ENCODE peak calls at places on chromosomes 1 and 21, in seven cellular contexts. O, Z, H, L, D, V and F are unnamed samples.

GRCh38 chr1:244556263-244556662 is 95.2 kb downstream of the CATSPERE start:
- DNase-seq in D (no peak), V (no peak), O (no peak), Z (no peak), L (no peak), H (no peak), F (no peak)

GRCh38 chr1:208858738-208859137 is 614.6 kb upstream of the PLXNA2 start:
- DNase-seq in Z (no peak), H (no peak), O (no peak), V (no peak), L (no peak), D (no peak), F (no peak)

GRCh38 chr21:34644815-34645214 is 24.0 kb upstream of the CLIC6 start:
- DNase-seq in V (peak; percentile 59), L (no peak), H (no peak), D (no peak), O (no peak), Z (no peak), F (no peak)

GRCh38 chr1:157993179-157994080 is at the start of gene KIRREL1:
- DNase-seq in Z (peak; percentile 83), O (peak; percentile 76), V (peak; percentile 66), D (peak; percentile 81), H (no peak), L (peak; percentile 67), F (peak; percentile 56)

GRCh38 chr1:76730027-76730426 is 137.3 kb upstream of the ST6GALNAC5 start:
- DNase-seq in Z (no peak), H (no peak), O (no peak), D (no peak), V (no peak), L (no peak), F (no peak)

GRCh38 chr1:183180634-183181056 is 5.4 kb upstream of the LAMC2 start:
- DNase-seq in L (peak; percentile 43), H (no peak), Z (no peak), O (no peak), D (no peak), V (peak; percentile 82), F (no peak)

GRCh38 chr21:25897383-25897782 is 162.6 kb downstream of the GABPA start:
- DNase-seq in V (no peak), L (no peak), D (no peak), H (no peak), Z (no peak), O (no peak), F (no peak)

GRCh38 chr1:2047749-2048729 is 2.2 kb upstream of the PRKCZ start:
- DNase-seq in H (no peak), D (no peak), V (no peak), L (no peak), Z (peak; percentile 73), O (no peak), F (no peak)

GRCh38 chr1:109187127-109187526 is 26.6 kb upstream of the SARS1 start:
- DNase-seq in H (no peak), V (no peak), Z (no peak), O (no peak), L (no peak), D (no peak), F (no peak)

GRCh38 chr1:154352581-154353459 is 27.5 kb downstream of the ATP8B2 start:
- DNase-seq in Z (peak; percentile 88), D (peak; percentile 83), O (peak; percentile 72), L (peak; percentile 44), V (peak; percentile 48), H (no peak), F (peak; percentile 79)

GRCh38 chr1:174875306-174875705 is 124.4 kb upstream of the CACYBP start:
- DNase-seq in D (peak; percentile 73), O (peak; percentile 39), H (peak; percentile 95), V (no peak), L (no peak), Z (no peak), F (peak; percentile 65)

GRCh38 chr1:8047686-8048522 is 21.8 kb upstream of the ERRFI1 start:
- DNase-seq in V (peak; percentile 55), O (no peak), L (peak; percentile 36), D (no peak), H (peak; percentile 90), Z (no peak), F (no peak)

GRCh38 chr1:17442841-17443240 is 3.4 kb upstream of the RCC2 start:
- DNase-seq in O (no peak), V (no peak), H (no peak), D (no peak), Z (peak; percentile 10), L (no peak), F (no peak)

GRCh38 chr1:43951021-43951985 is 4.6 kb downstream of the IPO13 start:
- DNase-seq in V (no peak), D (no peak), Z (no peak), H (no peak), O (no peak), L (no peak), F (no peak)

GRCh38 chr1:59509341-59509869 is 212.5 kb downstream of the FGGY start:
- DNase-seq in D (no peak), L (no peak), Z (no peak), H (no peak), O (no peak), V (no peak), F (no peak)

GRCh38 chr21:33069994-33070811 is at the start of gene OLIG1:
- DNase-seq in D (peak; percentile 81), L (peak; percentile 67), Z (peak; percentile 94), O (peak; percentile 83), V (peak; percentile 50), H (no peak), F (peak; percentile 73)

GRCh38 chr21:40041446-40041845 is 174.2 kb downstream of the PCP4 start:
- DNase-seq in L (no peak), V (no peak), Z (no peak), D (no peak), O (no peak), H (no peak), F (no peak)

GRCh38 chr1:107135466-107135865 is 5.4 kb upstream of the NTNG1 start:
- DNase-seq in V (no peak), O (peak; percentile 72), L (no peak), H (no peak), Z (no peak), D (no peak), F (no peak)

GRCh38 chr1:169676001-169676400 is 35.4 kb downstream of the SELL start:
- DNase-seq in L (no peak), O (no peak), H (peak; percentile 93), D (no peak), V (no peak), Z (no peak), F (no peak)

GRCh38 chr1:87642581-87643129 is 314.0 kb downstream of the LMO4 start:
- DNase-seq in V (no peak), Z (no peak), H (no peak), D (no peak), L (no peak), O (peak; percentile 74), F (no peak)

GRCh38 chr1:92356956-92357355 is 58.1 kb downstream of the RPAP2 start:
- DNase-seq in D (no peak), V (no peak), L (no peak), Z (no peak), H (peak; percentile 42), O (no peak), F (no peak)

GRCh38 chr1:174405219-174405618 is 42.5 kb upstream of the GPR52 start:
- DNase-seq in H (no peak), V (no peak), O (no peak), D (no peak), L (no peak), Z (no peak), F (no peak)

GRCh38 chr1:6438047-6438525 is 13.5 kb downstream of the ESPN start:
- DNase-seq in D (no peak), Z (peak; percentile 82), L (peak; percentile 52), V (peak; percentile 51), H (peak; percentile 52), O (peak; percentile 87), F (peak; percentile 72)
- H3K27me3 ChIP-seq in D (peaks cover 31% of the 10 kb centered on the region), Z (peaks cover 72% of the 10 kb centered on the region), L (peaks cover 59% of the 10 kb centered on the region), V (peaks cover 12% of the 10 kb centered on the region), H (no peaks in the 10 kb centered on the region), O (peaks cover 34% of the 10 kb centered on the region), F (peaks cover 49% of the 10 kb centered on the region)

GRCh38 chr1:178057863-178058576 is 35.9 kb upstream of the RASAL2 start:
- DNase-seq in H (peak; percentile 57), Z (no peak), O (peak; percentile 60), V (peak; percentile 91), D (no peak), L (peak; percentile 81), F (no peak)
- H3K4me1 ChIP-seq in H (peaks cover 49% of the 10 kb centered on the region), Z (peaks cover 35% of the 10 kb centered on the region), O (peaks cover 23% of the 10 kb centered on the region), V (peaks cover 19% of the 10 kb centered on the region), D (peaks cover 53% of the 10 kb centered on the region), L (peaks cover 86% of the 10 kb centered on the region), F (peaks cover 64% of the 10 kb centered on the region)

GRCh38 chr1:40133839-40134238 is 27.3 kb upstream of the RLF start:
- DNase-seq in L (no peak), D (no peak), Z (no peak), V (no peak), H (no peak), O (no peak), F (no peak)

GRCh38 chr1:40133122-40133665 is 28.0 kb upstream of the RLF start:
- DNase-seq in D (no peak), O (no peak), Z (no peak), L (no peak), H (no peak), V (no peak), F (no peak)

GRCh38 chr1:40132383-40133121 is 28.6 kb upstream of the RLF start:
- DNase-seq in V (no peak), D (no peak), Z (no peak), L (no peak), H (no peak), O (no peak), F (no peak)

DNA sequence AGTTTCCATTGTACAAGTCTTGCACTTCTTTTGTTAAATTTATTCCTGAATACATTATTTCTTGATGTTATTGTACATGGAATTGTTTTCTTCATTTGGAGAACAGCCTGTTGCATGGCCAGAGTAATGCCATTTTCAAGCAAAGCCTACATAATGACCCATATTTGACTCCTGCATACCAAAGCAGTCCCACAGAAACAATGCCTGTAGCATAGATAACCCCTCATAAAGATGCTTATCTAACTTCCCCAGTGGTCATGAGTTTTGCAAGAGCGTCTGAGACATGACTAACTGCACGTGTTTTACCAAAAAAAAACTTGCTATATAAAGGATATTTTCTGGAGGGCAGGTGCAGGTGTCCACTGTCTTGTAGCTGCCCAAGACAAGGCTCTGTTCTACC is 30.3 kb upstream of the RLF start:
- DNase-seq in D (no peak), O (no peak), Z (no peak), V (no peak), L (no peak), H (peak; percentile 96), F (no peak)
- H3K27me3 ChIP-seq in D (peaks cover 21% of the 10 kb centered on the region), O (no peaks in the 10 kb centered on the region), Z (peaks cover 53% of the 10 kb centered on the region), V (peaks cover 3% of the 10 kb centered on the region), L (peaks cover 96% of the 10 kb centered on the region), H (no peaks in the 10 kb centered on the region), F (peaks cover 27% of the 10 kb centered on the region)

DNA sequence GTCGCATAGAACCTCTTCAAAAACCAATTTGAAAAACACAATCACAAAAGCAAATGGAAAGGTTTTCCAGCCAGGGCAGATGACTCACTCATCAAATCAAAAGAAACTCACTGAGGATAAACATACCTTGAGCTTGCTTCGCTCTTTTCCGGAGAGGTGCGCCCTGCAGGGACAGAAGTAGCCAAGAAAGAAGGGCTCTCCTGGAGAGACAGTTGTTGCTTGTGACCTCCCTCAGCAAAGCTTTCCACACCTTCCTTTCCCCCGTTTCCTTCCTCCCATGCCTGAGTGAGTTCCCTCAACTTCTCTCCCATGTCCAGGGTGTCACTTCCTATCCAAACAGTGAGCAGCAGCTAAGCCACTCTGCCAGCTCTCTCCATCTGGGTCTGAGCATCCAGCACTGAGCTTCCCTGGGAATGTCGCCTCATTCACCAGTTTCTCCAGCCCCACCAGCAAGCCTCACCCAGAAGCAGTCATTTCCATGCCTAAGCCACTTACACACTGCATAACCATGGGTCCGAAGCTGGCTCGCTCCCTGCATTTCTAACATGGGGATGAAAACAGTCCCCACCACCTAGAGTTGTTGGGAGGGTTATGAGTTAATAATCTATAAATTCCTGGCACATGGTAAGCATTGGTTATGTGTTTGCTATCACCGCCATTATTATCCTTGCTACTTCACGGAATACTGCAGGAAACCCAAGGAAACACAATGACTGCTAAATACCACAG is 75.0 kb downstream of the PTPN14 start:
- DNase-seq in L (no peak), D (no peak), O (no peak), Z (no peak), H (no peak), V (no peak), F (no peak)
- H3K4me1 ChIP-seq in L (peaks cover 41% of the 10 kb centered on the region), D (peaks cover 5% of the 10 kb centered on the region), O (peaks cover 22% of the 10 kb centered on the region), Z (peaks cover 6% of the 10 kb centered on the region), H (peaks cover 27% of the 10 kb centered on the region), V (no peaks in the 10 kb centered on the region), F (peaks cover 8% of the 10 kb centered on the region)